ENCODE peak calls at places on chromosomes 4 and X, in seven cellular contexts. F is A673; B is mammary epithelial cell; A is CD4-positive, alpha-beta memory T cell; M is GM12865; K is kidney epithelial cell; T is suprapubic skin. Q is an unnamed sample.

GRCh38 chr4:36532670-36533373 is 251.4 kb downstream of the DTHD1 start:
- DNase-seq in T (no peak), F (no peak), B (no peak), M (no peak), K (no peak), A (no peak), Q (no peak)

GRCh38 chr4:61277785-61278184 is 77.7 kb downstream of the ADGRL3 start:
- DNase-seq in B (peak), A (no peak), T (no peak), F (no peak), K (no peak), M (no peak), Q (no peak)

GRCh38 chr4:52837716-52838558 is 24.2 kb upstream of the RASL11B start:
- DNase-seq in K (peak), T (no peak), M (no peak), F (no peak), A (no peak), B (peak), Q (peak)

GRCh38 chr4:74223801-74224200 is 65.9 kb downstream of the MTHFD2L start:
- DNase-seq in A (no peak), B (peak), F (peak), T (no peak), M (no peak), K (no peak), Q (no peak)

GRCh38 chr4:159413252-159413941 is 310.5 kb downstream of the RAPGEF2 start:
- DNase-seq in B (peak), F (no peak), T (no peak), A (no peak), M (no peak), K (no peak), Q (no peak)

GRCh38 chr4:12583286-12583685 is 900.9 kb downstream of the RAB28 start:
- DNase-seq in M (no peak), A (no peak), T (no peak), F (no peak), K (no peak), B (no peak), Q (no peak)

GRCh38 chrX:110561036-110561435 is 202.4 kb downstream of the RTL9 start:
- DNase-seq in M (no peak), F (peak), B (no peak), A (peak), K (no peak), T (no peak), Q (no peak)

GRCh38 chr4:154622598-154622997 is 10.1 kb upstream of the FGG start:
- DNase-seq in F (peak), B (peak), T (no peak), K (no peak), M (peak), A (no peak), Q (peak)

GRCh38 chr4:96383349-96383748 is 543.5 kb downstream of the PDHA2 start:
- DNase-seq in B (no peak), F (no peak), A (no peak), T (no peak), K (no peak), M (no peak), Q (no peak)

GRCh38 chr4:94084155-94084554 is 123.5 kb upstream of the SMARCAD1 start:
- DNase-seq in A (no peak), F (no peak), K (no peak), T (no peak), B (no peak), M (no peak), Q (peak)

GRCh38 chr4:184955636-184956035 is 62.7 kb upstream of the HELT start:
- DNase-seq in F (no peak), T (no peak), B (no peak), K (no peak), M (peak), A (no peak), Q (no peak)

GRCh38 chrX:96715412-96715940 is 30.8 kb downstream of the DIAPH2 start:
- DNase-seq in F (no peak), T (no peak), M (no peak), B (no peak), K (no peak), A (no peak), Q (no peak)

GRCh38 chr4:1623390-1623789 is 60.7 kb downstream of the FAM53A start:
- DNase-seq in K (no peak), F (no peak), A (no peak), T (no peak), M (no peak), B (no peak), Q (no peak)

GRCh38 chrX:131170148-131170547 is 112.0 kb downstream of the ARHGAP36 start:
- DNase-seq in A (no peak), F (no peak), T (no peak), B (no peak), K (no peak), M (no peak), Q (no peak)

GRCh38 chr4:74793757-74794340 is 474 bp downstream of the BTC start:
- DNase-seq in F (peak), M (peak), T (no peak), B (peak), A (no peak), K (no peak), Q (no peak)

GRCh38 chr4:2295535-2296442 is 33.9 kb upstream of the MXD4 start:
- DNase-seq in M (no peak), T (peak), K (no peak), F (no peak), B (no peak), A (no peak), Q (peak)

GRCh38 chrX:92247076-92247475 is 467.9 kb downstream of the PCDH11X start:
- DNase-seq in A (no peak), M (no peak), B (peak), K (no peak), T (no peak), F (no peak), Q (no peak)

GRCh38 chrX:140507223-140507981 is 2.5 kb upstream of the SOX3 start:
- DNase-seq in F (no peak), B (peak), M (no peak), K (no peak), A (no peak), T (no peak), Q (no peak)

GRCh38 chr4:93791570-93792195 is 36.9 kb upstream of the ATOH1 start:
- DNase-seq in B (peak), F (peak), A (no peak), K (no peak), M (peak), T (no peak), Q (peak)

GRCh38 chrX:20527458-20528099 is 260.9 kb upstream of the RPS6KA3 start:
- DNase-seq in T (no peak), B (no peak), M (no peak), K (no peak), F (peak), A (no peak), Q (no peak)

GRCh38 chrX:15594371-15594770 is 6.4 kb downstream of the ACE2 start:
- DNase-seq in F (no peak), M (no peak), K (no peak), B (no peak), T (no peak), A (no peak), Q (no peak)

GRCh38 chr4:126405369-126405982 is 1090.7 kb downstream of the FAT4 start:
- DNase-seq in B (peak), F (peak), K (no peak), A (no peak), M (peak), T (no peak), Q (peak)

GRCh38 chr4:26144526-26145167 is 176.2 kb upstream of the RBPJ start:
- DNase-seq in K (no peak), A (no peak), B (no peak), T (no peak), M (no peak), F (no peak), Q (no peak)

GRCh38 chrX:8988456-8988855 is 45.5 kb downstream of the FAM9B start:
- DNase-seq in K (no peak), T (no peak), A (peak), B (peak), M (no peak), F (no peak), Q (no peak)

GRCh38 chrX:151363316-151363715 is 33.7 kb upstream of the VMA21 start:
- DNase-seq in K (no peak), M (no peak), B (no peak), F (no peak), T (no peak), A (no peak), Q (no peak)

GRCh38 chr4:138090145-138090917 is 151.8 kb downstream of the SLC7A11 start:
- DNase-seq in F (peak), K (peak), T (no peak), A (no peak), B (peak), M (peak), Q (peak)

GRCh38 chr4:24423670-24424069 is 160.7 kb downstream of the DHX15 start:
- DNase-seq in B (no peak), M (no peak), K (no peak), A (no peak), F (no peak), T (no peak), Q (no peak)

GRCh38 chr4:27278615-27279014 is 418.0 kb downstream of the STIM2 start:
- DNase-seq in T (no peak), M (peak), K (no peak), B (peak), A (no peak), F (peak), Q (peak)

GRCh38 chr4:174494146-174494545 is 28.1 kb downstream of the HPGD start:
- DNase-seq in T (no peak), A (no peak), B (no peak), K (no peak), F (no peak), M (no peak), Q (no peak)

GRCh38 chrX:27451324-27451723 is 11.8 kb downstream of the PPP4R3C start:
- DNase-seq in B (no peak), K (no peak), A (no peak), T (no peak), M (no peak), F (no peak), Q (no peak)

GRCh38 chrX:8025705-8026104 is 98.5 kb upstream of the PNPLA4 start:
- DNase-seq in F (no peak), K (no peak), M (no peak), B (no peak), T (no peak), A (no peak), Q (no peak)

GRCh38 chr4:82798168-82799005 is at the start of gene SCD5:
- DNase-seq in A (no peak), B (peak), K (no peak), M (peak), F (peak), T (peak), Q (peak)

GRCh38 chr4:82797048-82797590 is 1.5 kb downstream of the SCD5 start:
- DNase-seq in K (no peak), M (no peak), B (peak), A (no peak), T (no peak), F (no peak), Q (no peak)

GRCh38 chr4:82799006-82799881 is 648 bp upstream of the SCD5 start:
- DNase-seq in K (no peak), T (no peak), A (no peak), B (peak), M (peak), F (no peak), Q (peak)

GRCh38 chr4:82801910-82802521 is 3.4 kb upstream of the SCD5 start:
- DNase-seq in M (peak), B (peak), T (no peak), A (no peak), K (no peak), F (no peak), Q (no peak)

GRCh38 chr4:82797591-82798081 is 960 bp downstream of the SCD5 start:
- DNase-seq in A (no peak), T (no peak), K (no peak), B (peak), F (no peak), M (peak), Q (no peak)
- H3K4me3 ChIP-seq in A (no peak), T (peak), K (peak), B (peak), F (peak), M (peak), Q (peak)

GRCh38 chrX:72078411-72078810 is 53.3 kb downstream of the RTL5 start:
- DNase-seq in B (no peak), F (no peak), A (no peak), M (no peak), K (no peak), T (no peak), Q (no peak)

GRCh38 chrX:72079607-72080006 is 52.1 kb downstream of the RTL5 start:
- DNase-seq in T (no peak), A (no peak), B (no peak), K (no peak), M (no peak), F (no peak), Q (no peak)

GRCh38 chrX:72080800-72081199 is 50.9 kb downstream of the RTL5 start:
- DNase-seq in T (no peak), K (no peak), B (no peak), F (no peak), M (no peak), A (no peak), Q (no peak)

GRCh38 chrX:72081605-72082320 is 50.0 kb downstream of the RTL5 start:
- DNase-seq in K (no peak), F (no peak), M (no peak), B (no peak), T (no peak), A (no peak), Q (no peak)

DNA sequence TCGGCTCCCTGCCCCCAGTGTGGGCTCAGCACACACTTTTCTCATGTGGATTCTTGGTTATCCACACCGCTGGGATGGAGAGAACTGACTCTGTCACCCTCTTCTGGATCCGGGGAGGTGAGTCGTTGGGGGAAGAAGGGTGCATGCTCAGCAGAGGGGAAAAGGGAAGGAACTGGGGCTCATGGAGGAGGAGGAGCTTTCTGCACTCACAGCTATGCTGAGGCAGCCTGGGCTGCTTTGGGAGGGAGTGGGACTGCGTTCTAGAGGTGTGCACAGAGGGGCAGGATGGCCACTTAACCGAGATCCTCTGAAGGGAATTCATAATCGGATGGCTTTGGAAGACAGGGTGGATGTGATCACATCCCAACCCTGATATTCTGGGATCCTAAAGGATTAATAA is 51.6 kb downstream of the RTL5 start:
- DNase-seq in K (no peak), B (no peak), M (no peak), T (no peak), F (no peak), A (no peak), Q (no peak)
- H3K4me3 ChIP-seq in K (no peak), B (no peak), M (no peak), T (peak), F (no peak), A (no peak), Q (no peak)

GRCh38 chrX:124736553-124737240 is 390.3 kb downstream of the SH2D1A start:
- DNase-seq in F (no peak), K (no peak), M (no peak), T (no peak), A (peak), B (no peak), Q (peak)
- H3K4me3 ChIP-seq in F (no peak), K (no peak), M (no peak), T (no peak), A (no peak), B (no peak), Q (no peak)

GRCh38 chrX:152833378-152833777 is 2.5 kb downstream of the NSDHL start:
- DNase-seq in T (no peak), A (no peak), K (no peak), B (no peak), F (no peak), M (no peak), Q (no peak)
- H3K4me3 ChIP-seq in T (no peak), A (no peak), K (no peak), B (no peak), F (no peak), M (no peak), Q (no peak)

GRCh38 chr4:128831526-128832252 is 22.2 kb downstream of the JADE1 start:
- DNase-seq in A (no peak), T (no peak), K (no peak), F (peak), B (no peak), M (no peak), Q (no peak)
- H3K4me3 ChIP-seq in A (no peak), T (no peak), K (no peak), F (no peak), B (no peak), M (peak), Q (no peak)

DNA sequence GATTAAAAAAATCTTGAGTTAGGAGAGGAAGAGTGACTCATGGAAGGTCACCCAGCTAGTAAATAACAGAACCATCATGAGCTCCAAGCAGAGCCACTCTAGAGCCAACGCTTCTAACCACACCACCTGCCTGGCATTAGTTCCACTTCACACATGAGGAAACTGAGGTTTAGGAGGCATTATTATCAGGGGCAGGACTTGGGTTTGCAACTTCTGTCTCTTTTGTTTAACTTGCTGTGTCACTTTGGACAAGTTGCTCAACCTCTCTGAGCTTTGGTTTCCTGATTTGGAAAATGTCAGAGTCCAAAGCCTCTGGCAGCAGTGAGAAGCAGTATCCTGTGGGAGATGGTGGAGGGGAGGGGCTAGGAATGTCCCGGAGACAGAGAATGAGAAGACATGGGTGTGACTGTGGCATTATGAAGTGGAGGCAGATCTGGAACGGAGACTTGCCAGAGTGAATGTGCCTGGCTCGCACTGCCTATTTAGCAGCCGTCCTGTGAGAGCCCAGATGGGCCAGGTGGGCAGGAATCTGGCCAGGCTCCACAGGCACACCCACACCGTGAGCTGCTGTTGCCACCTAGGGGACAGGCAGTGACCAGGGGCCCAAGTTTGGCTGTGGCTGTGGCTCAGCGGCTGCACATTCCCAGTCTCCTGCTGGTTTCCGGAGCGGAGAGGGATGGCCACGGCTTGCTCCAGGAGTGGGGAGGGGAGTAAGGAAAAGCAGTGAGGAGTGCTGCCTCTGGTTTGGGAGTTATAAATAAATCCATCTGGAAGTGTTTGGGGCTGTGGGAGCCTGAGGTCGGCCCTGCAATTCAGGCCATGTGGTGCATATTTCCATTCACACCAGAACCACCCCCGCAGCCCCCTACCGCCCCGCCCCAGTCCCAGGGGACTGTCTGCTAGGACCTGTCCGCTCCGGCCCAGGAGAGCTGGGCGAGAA is 93.4 kb downstream of the NHSL2 start:
- DNase-seq in A (no peak), K (no peak), F (peak), M (no peak), B (peak), T (no peak), Q (no peak)
- H3K4me3 ChIP-seq in A (no peak), K (no peak), F (no peak), M (no peak), B (no peak), T (no peak), Q (no peak)

GRCh38 chr4:112645541-112646329 is 8.8 kb downstream of the LARP7 start:
- DNase-seq in F (no peak), K (no peak), M (no peak), T (no peak), B (no peak), A (no peak), Q (no peak)
- H3K4me3 ChIP-seq in F (no peak), K (no peak), M (no peak), T (no peak), B (no peak), A (no peak), Q (no peak)

GRCh38 chrX:13001961-13002671 is 27.2 kb downstream of the TMSB4X start:
- DNase-seq in K (no peak), A (peak), F (peak), M (no peak), B (peak), T (no peak), Q (no peak)
- H3K4me3 ChIP-seq in K (no peak), A (no peak), F (no peak), M (peak), B (no peak), T (no peak), Q (no peak)